ENCODE peak calls at places on chromosomes 12 and 14, in seven cellular contexts. One of them, this sample, is unnamed.

GRCh38 chr12:102227954-102228353 is 30.3 kb upstream of the PMCH start:
- DNase-seq in naive thymus-derived CD4-positive, alpha-beta T cell: no peak
- DNase-seq in aorta: no peak
- DNase-seq in brain microvascular endothelial cell: no peak
- DNase-seq in breast epithelium: no peak
- DNase-seq in AG04450: no peak
- DNase-seq in SK-N-SH: no peak
- DNase-seq in this sample: no peak

GRCh38 chr14:71776463-71777359 is 155.5 kb upstream of the RGS6 start:
- DNase-seq in AG04450: no peak
- DNase-seq in naive thymus-derived CD4-positive, alpha-beta T cell: no peak
- DNase-seq in breast epithelium: no peak
- DNase-seq in SK-N-SH: no peak
- DNase-seq in aorta: no peak
- DNase-seq in brain microvascular endothelial cell: no peak
- DNase-seq in this sample: no peak

GRCh38 chr12:82746668-82747067 is 60.0 kb downstream of the TMTC2 start:
- DNase-seq in SK-N-SH: no peak
- DNase-seq in naive thymus-derived CD4-positive, alpha-beta T cell: no peak
- DNase-seq in brain microvascular endothelial cell: no peak
- DNase-seq in aorta: no peak
- DNase-seq in AG04450: no peak
- DNase-seq in breast epithelium: no peak
- DNase-seq in this sample: no peak

GRCh38 chr12:59403259-59403932 is 192.4 kb upstream of the SLC16A7 start:
- DNase-seq in brain microvascular endothelial cell: peak
- DNase-seq in AG04450: peak
- DNase-seq in SK-N-SH: peak
- DNase-seq in naive thymus-derived CD4-positive, alpha-beta T cell: no peak
- DNase-seq in aorta: peak
- DNase-seq in breast epithelium: peak
- DNase-seq in this sample: no peak

GRCh38 chr12:52813203-52813819 is 605 bp downstream of the KRT4 start:
- DNase-seq in naive thymus-derived CD4-positive, alpha-beta T cell: no peak
- DNase-seq in SK-N-SH: no peak
- DNase-seq in AG04450: no peak
- DNase-seq in brain microvascular endothelial cell: no peak
- DNase-seq in aorta: no peak
- DNase-seq in breast epithelium: no peak
- DNase-seq in this sample: no peak

GRCh38 chr12:5964913-5965900 is 20.1 kb upstream of the ANO2 start:
- DNase-seq in breast epithelium: no peak
- DNase-seq in SK-N-SH: no peak
- DNase-seq in brain microvascular endothelial cell: no peak
- DNase-seq in aorta: no peak
- DNase-seq in AG04450: no peak
- DNase-seq in naive thymus-derived CD4-positive, alpha-beta T cell: no peak
- DNase-seq in this sample: no peak

GRCh38 chr12:51722387-51722786 is 126.1 kb downstream of the FIGNL2 start:
- DNase-seq in brain microvascular endothelial cell: no peak
- DNase-seq in aorta: no peak
- DNase-seq in breast epithelium: no peak
- DNase-seq in AG04450: no peak
- DNase-seq in naive thymus-derived CD4-positive, alpha-beta T cell: no peak
- DNase-seq in SK-N-SH: no peak
- DNase-seq in this sample: no peak

GRCh38 chr12:111767362-111768158 is 827 bp downstream of the ALDH2 start:
- DNase-seq in SK-N-SH: peak
- DNase-seq in breast epithelium: no peak
- DNase-seq in aorta: no peak
- DNase-seq in AG04450: no peak
- DNase-seq in brain microvascular endothelial cell: no peak
- DNase-seq in naive thymus-derived CD4-positive, alpha-beta T cell: no peak
- DNase-seq in this sample: no peak

GRCh38 chr12:118514297-118514696 is 137.9 kb downstream of the SUDS3 start:
- DNase-seq in brain microvascular endothelial cell: no peak
- DNase-seq in naive thymus-derived CD4-positive, alpha-beta T cell: no peak
- DNase-seq in aorta: no peak
- DNase-seq in AG04450: no peak
- DNase-seq in breast epithelium: no peak
- DNase-seq in SK-N-SH: no peak
- DNase-seq in this sample: no peak

GRCh38 chr12:49541911-49542505 is 3.2 kb downstream of the KCNH3 start:
- DNase-seq in AG04450: no peak
- DNase-seq in brain microvascular endothelial cell: no peak
- DNase-seq in breast epithelium: no peak
- DNase-seq in naive thymus-derived CD4-positive, alpha-beta T cell: no peak
- DNase-seq in SK-N-SH: peak
- DNase-seq in aorta: no peak
- DNase-seq in this sample: no peak

GRCh38 chr12:5945071-5946008 is at the start of gene ANO2:
- DNase-seq in brain microvascular endothelial cell: no peak
- DNase-seq in aorta: no peak
- DNase-seq in AG04450: no peak
- DNase-seq in breast epithelium: no peak
- DNase-seq in SK-N-SH: peak
- DNase-seq in naive thymus-derived CD4-positive, alpha-beta T cell: no peak
- DNase-seq in this sample: no peak

GRCh38 chr14:24196071-24197061 is 1.1 kb upstream of the TM9SF1 start:
- DNase-seq in brain microvascular endothelial cell: no peak
- DNase-seq in breast epithelium: no peak
- DNase-seq in AG04450: no peak
- DNase-seq in naive thymus-derived CD4-positive, alpha-beta T cell: no peak
- DNase-seq in aorta: no peak
- DNase-seq in SK-N-SH: no peak
- DNase-seq in this sample: no peak

GRCh38 chr12:53989227-53990113 is 4.5 kb downstream of the HOXC10 start:
- DNase-seq in AG04450: no peak
- DNase-seq in aorta: no peak
- DNase-seq in brain microvascular endothelial cell: no peak
- DNase-seq in SK-N-SH: no peak
- DNase-seq in naive thymus-derived CD4-positive, alpha-beta T cell: no peak
- DNase-seq in breast epithelium: no peak
- DNase-seq in this sample: no peak

GRCh38 chr14:20692111-20692751 is 3.7 kb downstream of the ANG start:
- DNase-seq in naive thymus-derived CD4-positive, alpha-beta T cell: no peak
- DNase-seq in SK-N-SH: no peak
- DNase-seq in aorta: no peak
- DNase-seq in breast epithelium: no peak
- DNase-seq in AG04450: no peak
- DNase-seq in brain microvascular endothelial cell: no peak
- DNase-seq in this sample: no peak

DNA sequence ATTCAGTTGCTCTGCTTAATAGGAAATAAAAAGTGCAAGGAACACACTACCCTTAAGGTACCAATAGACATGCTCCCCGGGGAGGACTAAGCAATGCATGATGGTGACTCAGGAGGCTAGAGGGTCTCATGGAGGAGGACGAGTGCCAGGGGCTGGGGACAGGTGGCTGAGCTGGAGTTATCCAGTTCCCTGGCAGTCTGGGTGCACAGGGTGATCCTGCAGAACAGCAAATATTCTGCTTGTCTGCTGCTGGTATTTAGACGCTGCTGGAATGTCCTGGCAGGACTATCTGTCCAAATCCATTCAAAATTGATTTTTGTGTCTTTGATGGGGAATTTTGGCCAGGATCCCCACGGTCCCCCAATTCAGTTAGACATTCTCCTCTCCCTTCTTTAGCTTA is 138.7 kb downstream of the C12orf75 start:
- DNase-seq in brain microvascular endothelial cell: no peak
- DNase-seq in aorta: no peak
- DNase-seq in breast epithelium: no peak
- DNase-seq in naive thymus-derived CD4-positive, alpha-beta T cell: no peak
- DNase-seq in SK-N-SH: no peak
- DNase-seq in AG04450: no peak
- DNase-seq in this sample: no peak
- H3K27ac ChIP-seq in brain microvascular endothelial cell: no peak
- H3K27ac ChIP-seq in aorta: no peak
- H3K27ac ChIP-seq in breast epithelium: no peak
- H3K27ac ChIP-seq in naive thymus-derived CD4-positive, alpha-beta T cell: no peak
- H3K27ac ChIP-seq in SK-N-SH: no peak
- H3K27ac ChIP-seq in AG04450: no peak
- H3K27ac ChIP-seq in this sample: no peak

GRCh38 chr14:75578099-75578785 is at the start of gene FLVCR2:
- DNase-seq in aorta: peak
- DNase-seq in naive thymus-derived CD4-positive, alpha-beta T cell: peak
- DNase-seq in SK-N-SH: peak
- DNase-seq in brain microvascular endothelial cell: peak
- DNase-seq in AG04450: no peak
- DNase-seq in breast epithelium: peak
- DNase-seq in this sample: no peak
- H3K27ac ChIP-seq in aorta: no peak
- H3K27ac ChIP-seq in naive thymus-derived CD4-positive, alpha-beta T cell: peak
- H3K27ac ChIP-seq in SK-N-SH: no peak
- H3K27ac ChIP-seq in brain microvascular endothelial cell: no peak
- H3K27ac ChIP-seq in AG04450: peak
- H3K27ac ChIP-seq in breast epithelium: peak
- H3K27ac ChIP-seq in this sample: peak

DNA sequence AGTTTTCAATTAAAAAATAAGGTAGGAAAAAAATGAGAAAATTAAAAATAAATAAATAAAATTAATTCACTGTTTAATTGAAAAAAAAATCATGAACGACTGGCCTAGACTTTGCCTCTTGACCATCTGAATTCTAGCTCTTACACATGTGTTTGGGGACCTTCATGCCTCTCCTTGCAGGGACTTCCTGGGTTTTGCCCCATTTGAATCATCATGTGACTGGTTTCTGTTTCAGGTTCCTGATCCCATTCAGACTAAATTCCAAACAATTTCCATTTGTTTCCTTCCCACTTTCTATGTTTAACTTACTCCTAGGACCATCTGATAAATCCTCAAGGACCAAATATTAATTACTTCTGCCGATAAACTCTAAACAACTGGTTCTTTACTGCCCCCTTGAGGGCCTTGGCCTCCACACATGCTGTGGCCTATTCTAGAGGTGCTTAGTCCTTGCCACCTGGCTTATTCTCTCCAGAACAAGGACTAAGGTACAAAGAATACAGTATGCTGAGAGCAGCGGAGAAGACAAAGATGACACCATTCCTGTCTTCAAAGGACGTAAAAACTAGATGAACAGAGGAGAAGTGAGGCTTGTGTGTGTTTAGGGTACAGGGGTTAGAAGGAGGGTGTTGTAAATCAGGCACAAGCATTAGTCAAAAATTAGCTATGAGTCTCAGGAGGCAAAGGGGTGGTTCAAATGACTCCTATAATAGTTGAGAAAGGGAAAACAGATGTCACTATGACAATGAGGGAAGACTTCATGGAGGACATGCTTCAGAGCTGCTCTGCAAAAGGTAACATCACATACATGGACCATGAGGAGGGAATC is 125.8 kb upstream of the AVPR1A start:
- DNase-seq in aorta: no peak
- DNase-seq in naive thymus-derived CD4-positive, alpha-beta T cell: no peak
- DNase-seq in brain microvascular endothelial cell: peak
- DNase-seq in breast epithelium: no peak
- DNase-seq in AG04450: no peak
- DNase-seq in SK-N-SH: peak
- DNase-seq in this sample: no peak
- H3K27ac ChIP-seq in aorta: no peak
- H3K27ac ChIP-seq in naive thymus-derived CD4-positive, alpha-beta T cell: no peak
- H3K27ac ChIP-seq in brain microvascular endothelial cell: no peak
- H3K27ac ChIP-seq in breast epithelium: no peak
- H3K27ac ChIP-seq in AG04450: no peak
- H3K27ac ChIP-seq in SK-N-SH: no peak
- H3K27ac ChIP-seq in this sample: no peak

GRCh38 chr12:58117201-58117600 is 175.8 kb downstream of the ATP23 start:
- DNase-seq in SK-N-SH: no peak
- DNase-seq in brain microvascular endothelial cell: no peak
- DNase-seq in breast epithelium: no peak
- DNase-seq in AG04450: no peak
- DNase-seq in naive thymus-derived CD4-positive, alpha-beta T cell: no peak
- DNase-seq in aorta: no peak
- DNase-seq in this sample: no peak
- H3K27ac ChIP-seq in SK-N-SH: no peak
- H3K27ac ChIP-seq in brain microvascular endothelial cell: no peak
- H3K27ac ChIP-seq in breast epithelium: no peak
- H3K27ac ChIP-seq in AG04450: no peak
- H3K27ac ChIP-seq in naive thymus-derived CD4-positive, alpha-beta T cell: no peak
- H3K27ac ChIP-seq in aorta: no peak
- H3K27ac ChIP-seq in this sample: no peak

DNA sequence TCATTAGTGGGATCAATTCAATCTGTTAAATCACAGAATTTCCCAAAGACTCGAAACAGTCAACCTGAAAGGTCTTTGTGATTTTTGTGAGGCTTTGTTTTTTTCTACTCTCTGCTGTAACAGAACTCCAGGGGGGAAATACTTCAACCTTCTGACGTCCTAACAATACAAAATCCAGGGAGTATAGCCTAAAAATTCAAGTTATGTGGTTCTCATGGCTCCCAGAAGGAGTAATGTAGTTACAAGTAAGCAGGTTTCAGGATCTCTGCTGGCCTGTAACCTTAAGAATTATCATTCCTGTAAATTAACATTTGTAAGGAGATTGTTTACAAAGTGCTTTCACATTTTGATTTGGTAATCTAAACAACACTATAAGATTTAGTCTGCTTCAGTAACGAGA is 39.9 kb downstream of the VEZT start:
- DNase-seq in brain microvascular endothelial cell: no peak
- DNase-seq in aorta: no peak
- DNase-seq in breast epithelium: no peak
- DNase-seq in naive thymus-derived CD4-positive, alpha-beta T cell: no peak
- DNase-seq in AG04450: peak
- DNase-seq in SK-N-SH: no peak
- DNase-seq in this sample: no peak
- H3K27ac ChIP-seq in brain microvascular endothelial cell: no peak
- H3K27ac ChIP-seq in aorta: peak
- H3K27ac ChIP-seq in breast epithelium: no peak
- H3K27ac ChIP-seq in naive thymus-derived CD4-positive, alpha-beta T cell: no peak
- H3K27ac ChIP-seq in AG04450: no peak
- H3K27ac ChIP-seq in SK-N-SH: no peak
- H3K27ac ChIP-seq in this sample: peak

GRCh38 chr14:91753501-91754128 is 21.7 kb upstream of the CATSPERB start:
- DNase-seq in AG04450: no peak
- DNase-seq in aorta: no peak
- DNase-seq in SK-N-SH: no peak
- DNase-seq in naive thymus-derived CD4-positive, alpha-beta T cell: no peak
- DNase-seq in breast epithelium: no peak
- DNase-seq in brain microvascular endothelial cell: no peak
- DNase-seq in this sample: no peak
- H3K27ac ChIP-seq in AG04450: no peak
- H3K27ac ChIP-seq in aorta: no peak
- H3K27ac ChIP-seq in SK-N-SH: no peak
- H3K27ac ChIP-seq in naive thymus-derived CD4-positive, alpha-beta T cell: no peak
- H3K27ac ChIP-seq in breast epithelium: peak
- H3K27ac ChIP-seq in brain microvascular endothelial cell: no peak
- H3K27ac ChIP-seq in this sample: peak

This sample was measured in epithelial cell of prostate.